ENCODE peak calls at places on chromosomes 4 and X, in eight cellular contexts. F is Calu3; M is left cardiac atrium; E is stimulated activated CD8-positive, alpha-beta memory T cell treated with anti-CD3 and anti-CD28 coated beads, Interleukin-12 subunit alpha, Interleukin-12 subunit beta, amount 100 ng/mL, for 4 hours; Q is NCI-H510A; K is dorsolateral prefrontal cortex; H is astrocyte of the cerebellum; X is activated CD8-positive, alpha-beta memory T cell treated with anti-CD3 and anti-CD28 coated beads for 48 hours. Y is an unnamed sample.

GRCh38 chr4:5469151-5469775 is 239.1 kb downstream of the EVC2 start:
- DNase-seq in F (no peak), M (no peak), E (no peak), Q (no peak), K (no peak), H (no peak), X (no peak), Y (no peak)

GRCh38 chr4:6806924-6807676 is 24.6 kb downstream of the KIAA0232 start:
- DNase-seq in F (no peak), M (no peak), E (no peak), Q (no peak), K (no peak), H (no peak), X (no peak), Y (no peak)

GRCh38 chrX:1609311-1609710 is 5.5 kb upstream of the ASMT start:
- DNase-seq in F (no peak), M (no peak), E (no peak), Q (no peak), K (no peak), H (no peak), X (no peak), Y (no peak)

GRCh38 chr4:150493846-150494245 is 88.1 kb upstream of the MAB21L2 start:
- DNase-seq in F (no peak), M (no peak), E (no peak), Q (no peak), K (no peak), H (no peak), X (no peak), Y (no peak)

GRCh38 chr4:163269156-163269555 is 63.2 kb downstream of the NPY1R start:
- DNase-seq in F (no peak), M (no peak), E (no peak), Q (no peak), K (no peak), H (no peak), X (no peak), Y (no peak)

GRCh38 chr4:10926025-10926424 is 241.5 kb upstream of the CLNK start:
- DNase-seq in F (no peak), M (no peak), E (no peak), Q (no peak), K (no peak), H (peak), X (no peak), Y (no peak)

GRCh38 chr4:111652206-111652605 is 493.0 kb upstream of the FAM241A start:
- DNase-seq in F (no peak), M (no peak), E (no peak), Q (no peak), K (no peak), H (no peak), X (no peak), Y (no peak)

GRCh38 chr4:11367371-11367770 is 61.3 kb downstream of the HS3ST1 start:
- DNase-seq in F (no peak), M (peak), E (no peak), Q (no peak), K (peak), H (peak), X (no peak), Y (no peak)

GRCh38 chr4:16826397-16826910 is 72.0 kb downstream of the LDB2 start:
- DNase-seq in F (no peak), M (no peak), E (no peak), Q (no peak), K (no peak), H (no peak), X (no peak), Y (no peak)

GRCh38 chrX:9396930-9397329 is 67.9 kb upstream of the TBL1X start:
- DNase-seq in F (peak), M (no peak), E (no peak), Q (no peak), K (no peak), H (peak), X (no peak), Y (no peak)

GRCh38 chr4:2545321-2546013 is 9.0 kb downstream of the FAM193A start:
- DNase-seq in F (no peak), M (no peak), E (no peak), Q (no peak), K (no peak), H (no peak), X (no peak), Y (no peak)

GRCh38 chr4:24991015-24991414 is 39.7 kb downstream of the LGI2 start:
- DNase-seq in F (no peak), M (no peak), E (no peak), Q (no peak), K (no peak), H (peak), X (no peak), Y (no peak)

GRCh38 chrX:50161143-50161542 is 39.7 kb downstream of the AKAP4 start:
- DNase-seq in F (no peak), M (no peak), E (no peak), Q (no peak), K (no peak), H (no peak), X (no peak), Y (no peak)

GRCh38 chrX:153771686-153772607 is 7.9 kb downstream of the PLXNB3 start:
- DNase-seq in F (no peak), M (no peak), E (no peak), Q (no peak), K (no peak), H (no peak), X (no peak), Y (no peak)

GRCh38 chrX:7606253-7606652 is 236.7 kb upstream of the VCX start:
- DNase-seq in F (no peak), M (no peak), E (no peak), Q (no peak), K (no peak), H (no peak), X (no peak), Y (no peak)

GRCh38 chrX:147958316-147958715 is 22.8 kb upstream of the FMR1NB start:
- DNase-seq in F (peak), M (no peak), E (no peak), Q (no peak), K (no peak), H (no peak), X (no peak), Y (no peak)

GRCh38 chr4:89712141-89712540 is 124.8 kb downstream of the SNCA start:
- DNase-seq in F (no peak), M (no peak), E (no peak), Q (no peak), K (no peak), H (peak), X (no peak), Y (no peak)

GRCh38 chrX:96611619-96612362 is 72.9 kb upstream of the DIAPH2 start:
- DNase-seq in F (no peak), M (no peak), E (no peak), Q (no peak), K (no peak), H (peak), X (no peak), Y (no peak)

GRCh38 chr4:161320377-161320776 is 843.4 kb downstream of the FSTL5 start:
- DNase-seq in F (peak), M (no peak), E (no peak), Q (no peak), K (no peak), H (no peak), X (no peak), Y (no peak)

GRCh38 chr4:76373919-76374552 is 46.9 kb downstream of the CCDC158 start:
- DNase-seq in F (no peak), M (no peak), E (no peak), Q (no peak), K (no peak), H (no peak), X (no peak), Y (no peak)

GRCh38 chr4:54197926-54198325 is 31.2 kb upstream of the PDGFRA start:
- DNase-seq in F (no peak), M (no peak), E (no peak), Q (no peak), K (no peak), H (no peak), X (no peak), Y (no peak)

GRCh38 chr4:42018451-42018850 is 28.1 kb downstream of the SLC30A9 start:
- DNase-seq in F (no peak), M (no peak), E (no peak), Q (no peak), K (no peak), H (no peak), X (no peak), Y (no peak)

GRCh38 chr4:102390438-102390837 is 45.2 kb upstream of the SLC39A8 start:
- DNase-seq in F (no peak), M (no peak), E (no peak), Q (no peak), K (no peak), H (peak), X (no peak), Y (no peak)

GRCh38 chr4:156378053-156378665 is 424.5 kb upstream of the CTSO start:
- DNase-seq in F (peak), M (no peak), E (no peak), Q (no peak), K (no peak), H (no peak), X (no peak), Y (no peak)

GRCh38 chr4:37232315-37232714 is 12.2 kb upstream of the NWD2 start:
- DNase-seq in F (no peak), M (no peak), E (no peak), Q (no peak), K (no peak), H (no peak), X (no peak), Y (no peak)

GRCh38 chrX:5842601-5843000 is 386.1 kb downstream of the NLGN4X start:
- DNase-seq in F (no peak), M (no peak), E (no peak), Q (no peak), K (no peak), H (no peak), X (no peak), Y (no peak)

GRCh38 chr4:154208424-154208823 is 283.2 kb downstream of the DCHS2 start:
- DNase-seq in F (peak), M (no peak), E (no peak), Q (no peak), K (no peak), H (no peak), X (no peak), Y (no peak)

GRCh38 chrX:24782011-24782410 is 88.3 kb downstream of the POLA1 start:
- DNase-seq in F (no peak), M (no peak), E (no peak), Q (no peak), K (no peak), H (no peak), X (no peak), Y (no peak)

GRCh38 chrX:124085063-124085462 is 123.6 kb downstream of the STAG2 start:
- DNase-seq in F (no peak), M (no peak), E (no peak), Q (no peak), K (no peak), H (no peak), X (no peak), Y (no peak)

GRCh38 chr4:110733901-110734300 is 111.0 kb upstream of the PITX2 start:
- DNase-seq in F (no peak), M (no peak), E (no peak), Q (no peak), K (no peak), H (no peak), X (no peak), Y (no peak)

GRCh38 chrX:153649178-153649914 is 2.3 kb downstream of the DUSP9 start:
- DNase-seq in F (peak), M (peak), E (no peak), Q (peak), K (no peak), H (no peak), X (no peak), Y (no peak)

GRCh38 chr4:27917381-27917780 is 1056.7 kb downstream of the STIM2 start:
- DNase-seq in F (no peak), M (no peak), E (no peak), Q (no peak), K (no peak), H (no peak), X (no peak), Y (no peak)

GRCh38 chr4:152161676-152162330 is 374.1 kb downstream of the FBXW7 start:
- DNase-seq in F (no peak), M (no peak), E (no peak), Q (no peak), K (no peak), H (no peak), X (no peak), Y (no peak)

Y was measured in activated gamma-delta T cell.